ENCODE peak calls at places on chromosomes 12 and 14, in seven cellular contexts. K is tibial nerve, Q is H7, R is stomach, C is cardiac muscle cell, T is heart left ventricle, N is aorta. A is an unnamed sample.

GRCh38 chr12:127785535-127785934 is 481.4 kb upstream of the TMEM132C start:
- DNase-seq in K (no peak), Q (no peak), R (no peak), C (no peak), T (no peak), N (no peak), A (no peak)

GRCh38 chr12:111363578-111363977 is 5.3 kb downstream of the PHETA1 start:
- DNase-seq in K (no peak), Q (no peak), R (no peak), C (peak; percentile 63), T (no peak), N (no peak), A (no peak)

GRCh38 chr14:101196795-101197590 is 293.5 kb upstream of the RTL1 start:
- DNase-seq in K (no peak), Q (peak; percentile 82), R (peak; percentile 18), C (no peak), T (no peak), N (no peak), A (no peak)

GRCh38 chr12:2138871-2139308 is 86.1 kb downstream of the CACNA1C start:
- DNase-seq in K (no peak), Q (no peak), R (no peak), C (no peak), T (no peak), N (no peak), A (no peak)

GRCh38 chr12:40733871-40734270 is 41.6 kb downstream of the CNTN1 start:
- DNase-seq in K (no peak), Q (no peak), R (no peak), C (no peak), T (no peak), N (no peak), A (no peak)

GRCh38 chr14:55929136-55929535 is 189.1 kb upstream of the PELI2 start:
- DNase-seq in K (no peak), Q (peak; percentile 48), R (no peak), C (no peak), T (no peak), N (no peak), A (no peak)

GRCh38 chr12:47903927-47904646 is 707 bp downstream of the VDR start:
- DNase-seq in K (no peak), Q (no peak), R (peak; percentile 66), C (peak; percentile 83), T (peak; percentile 83), N (peak; percentile 89), A (peak; percentile 26)

GRCh38 chr12:112163471-112164325 is 38.3 kb downstream of the TRAFD1 start:
- DNase-seq in K (no peak), Q (peak; percentile 54), R (no peak), C (no peak), T (peak; percentile 60), N (peak; percentile 75), A (no peak)

GRCh38 chr14:57712698-57713097 is 153.2 kb downstream of the SLC35F4 start:
- DNase-seq in K (no peak), Q (no peak), R (no peak), C (no peak), T (no peak), N (no peak), A (no peak)

GRCh38 chr12:72272731-72273498 is 745 bp downstream of the TRHDE start:
- DNase-seq in K (no peak), Q (peak; percentile 65), R (no peak), C (peak; percentile 6), T (no peak), N (peak; percentile 75), A (peak; percentile 26)

GRCh38 chr12:630656-631632 is 32.3 kb downstream of the NINJ2 start:
- DNase-seq in K (no peak), Q (peak; percentile 88), R (peak; percentile 72), C (no peak), T (peak; percentile 91), N (peak; percentile 85), A (peak; percentile 47)

GRCh38 chr14:91367173-91368171 is 50.1 kb downstream of the CCDC88C start:
- DNase-seq in K (no peak), Q (no peak), R (peak; percentile 85), C (peak; percentile 49), T (no peak), N (no peak), A (no peak)

GRCh38 chr14:24889843-24890242 is 160.1 kb downstream of the STXBP6 start:
- DNase-seq in K (no peak), Q (no peak), R (no peak), C (no peak), T (no peak), N (no peak), A (no peak)

GRCh38 chr14:69056389-69056788 is 77.3 kb upstream of the ACTN1 start:
- DNase-seq in K (no peak), Q (peak; percentile 79), R (no peak), C (no peak), T (no peak), N (no peak), A (no peak)

GRCh38 chr14:102928412-102929348 is 6.2 kb downstream of the AMN start:
- DNase-seq in K (no peak), Q (peak; percentile 98), R (peak; percentile 87), C (peak; percentile 73), T (peak; percentile 80), N (peak; percentile 90), A (peak; percentile 66)

GRCh38 chr12:109727039-109727723 is 13.6 kb downstream of the FAM222A start:
- DNase-seq in K (peak; percentile 35), Q (no peak), R (peak; percentile 50), C (no peak), T (peak; percentile 21), N (peak; percentile 64), A (no peak)

GRCh38 chr12:40474630-40475029 is 217.6 kb upstream of the CNTN1 start:
- DNase-seq in K (no peak), Q (no peak), R (no peak), C (no peak), T (no peak), N (no peak), A (no peak)

GRCh38 chr12:32089156-32089950 is 17.3 kb upstream of the BICD1 start:
- DNase-seq in K (no peak), Q (no peak), R (no peak), C (no peak), T (no peak), N (no peak), A (no peak)

GRCh38 chr12:87967871-87968270 is 61.3 kb downstream of the C12orf50 start:
- DNase-seq in K (no peak), Q (no peak), R (no peak), C (peak; percentile 55), T (no peak), N (no peak), A (no peak)

GRCh38 chr14:64542839-64543207 is 2.3 kb downstream of the HSPA2 start:
- DNase-seq in K (no peak), Q (no peak), R (no peak), C (no peak), T (no peak), N (no peak), A (no peak)
- H3K4me3 ChIP-seq in K (peak overlapping the region; percentile 69), Q (peak overlapping the region; percentile 39), R (peak overlapping the region; percentile 66), C (no peak overlapping the region), T (peak overlapping the region; percentile 9), N (peak overlapping the region; percentile 13), A (peak overlapping the region; percentile 68)

DNA sequence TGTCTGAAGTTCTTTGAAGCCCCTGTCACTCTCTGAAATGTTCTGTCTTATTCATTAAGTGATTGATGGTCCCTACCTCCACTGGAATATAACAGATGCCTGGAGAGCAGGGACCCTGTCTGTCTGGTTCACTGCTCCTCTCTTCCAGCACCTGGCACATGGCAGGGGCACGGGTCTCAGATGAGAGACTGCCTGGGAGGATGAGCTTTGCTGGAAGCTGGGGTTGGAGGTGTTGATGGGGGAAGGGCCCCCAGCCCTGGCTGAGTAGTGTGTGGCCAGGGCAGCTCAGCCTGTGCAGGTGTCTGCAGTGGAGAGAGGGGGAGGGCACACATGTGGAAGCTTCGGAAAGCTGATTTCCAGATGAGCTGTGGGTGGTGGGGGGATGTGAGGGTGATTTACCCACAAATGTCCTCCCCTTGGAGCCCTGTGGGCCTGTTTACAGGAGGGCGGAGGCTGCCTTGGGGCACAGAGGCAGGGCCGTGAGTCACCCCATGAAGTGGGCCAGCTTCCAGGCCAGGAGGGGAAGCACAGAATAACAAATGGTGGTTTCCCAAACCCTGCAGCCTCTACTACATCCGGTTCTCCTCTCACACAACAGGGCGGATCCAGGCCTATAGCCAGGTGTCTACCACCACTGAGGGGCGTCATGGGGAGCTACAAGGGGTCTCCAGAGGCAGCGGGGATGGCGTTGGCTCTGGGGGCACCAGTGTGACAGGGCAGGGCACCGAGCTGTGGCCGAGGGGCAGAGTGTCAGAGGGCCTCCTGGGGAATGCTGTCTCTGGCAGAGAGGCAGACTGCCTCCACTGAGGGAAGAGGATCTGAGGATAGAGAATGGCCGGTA is 11.0 kb downstream of the KRT7 start:
- DNase-seq in K (peak; percentile 58), Q (peak; percentile 58), R (peak; percentile 85), C (peak; percentile 91), T (peak; percentile 81), N (peak; percentile 95), A (peak; percentile 21)
- H3K4me3 ChIP-seq in K (no peak overlapping the region), Q (no peak overlapping the region), R (no peak overlapping the region), C (no peak overlapping the region), T (no peak overlapping the region), N (no peak overlapping the region), A (no peak overlapping the region)

GRCh38 chr14:75456069-75457023 is 28.5 kb downstream of the JDP2 start:
- DNase-seq in K (no peak), Q (no peak), R (peak; percentile 40), C (no peak), T (no peak), N (peak; percentile 47), A (no peak)

GRCh38 chr14:75454963-75455546 is 27.2 kb downstream of the JDP2 start:
- DNase-seq in K (peak; percentile 65), Q (no peak), R (peak; percentile 65), C (peak; percentile 85), T (peak; percentile 78), N (peak; percentile 87), A (peak; percentile 54)

GRCh38 chr14:75452324-75452723 is 24.5 kb downstream of the JDP2 start:
- DNase-seq in K (no peak), Q (no peak), R (no peak), C (peak; percentile 29), T (no peak), N (peak; percentile 76), A (no peak)

GRCh38 chr14:75452900-75453816 is 25.3 kb downstream of the JDP2 start:
- DNase-seq in K (peak; percentile 40), Q (peak; percentile 93), R (no peak), C (peak; percentile 97), T (no peak), N (peak; percentile 86), A (peak; percentile 65)

DNA sequence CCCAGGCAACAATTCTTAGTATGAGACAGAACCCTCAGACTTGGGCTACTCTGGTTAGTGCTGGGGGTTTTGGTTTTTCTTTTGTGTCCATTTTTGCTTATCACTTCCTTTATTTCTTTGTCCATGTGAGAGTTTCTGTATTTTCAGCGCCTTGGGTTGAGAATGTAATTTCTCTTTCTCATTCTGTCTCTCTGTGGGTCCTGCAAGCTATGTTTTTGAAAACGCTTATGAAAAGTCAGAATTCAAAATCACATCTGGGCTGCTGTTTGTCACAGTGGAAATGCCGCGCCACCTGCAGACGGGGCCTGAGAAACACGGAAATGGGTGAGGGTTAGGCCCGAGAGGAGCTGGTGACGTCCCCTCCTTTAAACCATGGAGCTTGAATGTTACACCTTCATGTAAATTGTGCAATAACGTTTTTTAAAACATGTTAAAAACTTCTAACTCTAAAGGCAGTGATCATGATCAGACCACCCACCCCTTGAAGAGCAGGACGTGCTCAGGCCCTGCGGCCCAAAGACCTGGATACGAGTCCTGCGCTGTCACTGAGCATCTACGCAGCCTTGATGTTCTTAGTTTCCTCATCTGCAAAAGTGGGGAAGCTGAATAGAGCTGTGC is 26.1 kb downstream of the JDP2 start:
- DNase-seq in K (no peak), Q (no peak), R (no peak), C (no peak), T (no peak), N (peak; percentile 70), A (no peak)
- H3K4me3 ChIP-seq in K (no peak overlapping the region), Q (no peak overlapping the region), R (no peak overlapping the region), C (no peak overlapping the region), T (no peak overlapping the region), N (no peak overlapping the region), A (no peak overlapping the region)

GRCh38 chr12:92926549-92926948 is 2.5 kb downstream of the EEA1 start:
- DNase-seq in K (no peak), Q (no peak), R (no peak), C (no peak), T (no peak), N (no peak), A (no peak)
- H3K4me3 ChIP-seq in K (no peak overlapping the region), Q (no peak overlapping the region), R (no peak overlapping the region), C (no peak overlapping the region), T (no peak overlapping the region), N (no peak overlapping the region), A (no peak overlapping the region)